ENCODE peak calls at places on chromosome 11, in four cellular contexts. G, H, S and D are unnamed samples.

GRCh38 chr11:110093407-110094297 is 460 bp downstream of the ZC3H12C start:
- DNase-seq in G (peak; percentile 45), H (peak; percentile 82), S (peak; percentile 21), D (peak; percentile 74)

GRCh38 chr11:14380947-14381555 is 22.1 kb upstream of the RRAS2 start:
- DNase-seq in G (peak; percentile 64), H (peak; percentile 88), S (peak; percentile 38), D (peak; percentile 72)

GRCh38 chr11:112537846-112538330 is 277.2 kb upstream of the PLET1 start:
- DNase-seq in G (no peak), H (no peak), S (no peak), D (no peak)

GRCh38 chr11:14967581-14968214 is 4.5 kb downstream of the CALCA start:
- DNase-seq in G (no peak), H (no peak), S (no peak), D (no peak)

GRCh38 chr11:614583-615452 is 932 bp downstream of the IRF7 start:
- DNase-seq in G (no peak), H (no peak), S (no peak), D (no peak)

GRCh38 chr11:985435-985834 is 51.1 kb downstream of the MUC6 start:
- DNase-seq in G (no peak), H (no peak), S (no peak), D (no peak)

GRCh38 chr11:28529046-28529445 is 420.9 kb downstream of the METTL15 start:
- DNase-seq in G (no peak), H (no peak), S (no peak), D (no peak)

GRCh38 chr11:15764948-15765347 is 591.4 kb downstream of the SOX6 start:
- DNase-seq in G (no peak), H (peak; percentile 62), S (no peak), D (peak; percentile 83)

GRCh38 chr11:96331556-96332168 is 11.3 kb downstream of the MAML2 start:
- DNase-seq in G (no peak), H (no peak), S (no peak), D (no peak)

GRCh38 chr11:61787928-61788491 is 4.4 kb downstream of the TMEM258 start:
- DNase-seq in G (peak; percentile 70), H (peak; percentile 89), S (peak; percentile 28), D (peak; percentile 86)

GRCh38 chr11:119316729-119317591 is at the start of gene MCAM:
- DNase-seq in G (peak; percentile 39), H (peak; percentile 88), S (no peak), D (peak; percentile 88)

GRCh38 chr11:76680517-76681425 is 10.2 kb upstream of the LRRC32 start:
- DNase-seq in G (peak; percentile 58), H (peak; percentile 95), S (peak; percentile 64), D (peak; percentile 92)

GRCh38 chr11:70710192-70710965 is 312.1 kb downstream of the CTTN start:
- DNase-seq in G (no peak), H (no peak), S (no peak), D (no peak)

GRCh38 chr11:1739576-1739975 is 10.8 kb downstream of the IFITM10 start:
- DNase-seq in G (no peak), H (no peak), S (no peak), D (no peak)

GRCh38 chr11:76415073-76415472 is 29.7 kb upstream of the EMSY start:
- DNase-seq in G (no peak), H (peak; percentile 74), S (no peak), D (no peak)